ENCODE peak calls at places on chromosome 19, in four cellular contexts. D, T, G and V are unnamed samples.

GRCh38 chr19:38281820-38282566 is 17.6 kb downstream of the SPINT2 start:
- DNase-seq in D (no peak), G (no peak), T (no peak), V (no peak)

GRCh38 chr19:28594737-28595136 is 618.2 kb downstream of the UQCRFS1 start:
- DNase-seq in D (no peak), T (no peak), G (no peak), V (no peak)

GRCh38 chr19:38718747-38719543 is 25.3 kb downstream of the CAPN12 start:
- DNase-seq in T (peak), G (no peak), D (no peak), V (peak)

GRCh38 chr19:33428627-33429013 is 55.1 kb downstream of the CEBPG start:
- DNase-seq in T (no peak), D (no peak), G (no peak), V (no peak)

GRCh38 chr19:642755-643727 is 3.4 kb downstream of the FGF22 start:
- DNase-seq in D (no peak), T (no peak), G (no peak), V (no peak)

GRCh38 chr19:31316201-31316951 is 32.9 kb downstream of the TSHZ3 start:
- DNase-seq in G (no peak), T (no peak), D (no peak), V (peak)

GRCh38 chr19:18865973-18866799 is 29.8 kb downstream of the CERS1 start:
- DNase-seq in G (no peak), T (peak), D (no peak), V (peak)

GRCh38 chr19:2188708-2189385 is 25.1 kb downstream of the DOT1L start:
- DNase-seq in G (no peak), D (no peak), T (no peak), V (no peak)

GRCh38 chr19:9673912-9674668 is 810 bp downstream of the ZNF562 start:
- DNase-seq in G (no peak), T (no peak), D (peak), V (peak)

GRCh38 chr19:4115050-4115817 is 8.7 kb downstream of the MAP2K2 start:
- DNase-seq in G (no peak), T (no peak), D (no peak), V (no peak)

GRCh38 chr19:35162471-35163326 is 8.2 kb downstream of the FXYD5 start:
- DNase-seq in G (no peak), T (no peak), D (peak), V (peak)

GRCh38 chr19:2922987-2923386 is 21.8 kb downstream of the ZNF77 start:
- DNase-seq in D (no peak), T (peak), G (no peak), V (peak)

GRCh38 chr19:46618670-46619231 is 6.1 kb downstream of the PTGIR start:
- DNase-seq in D (no peak), T (peak), G (no peak), V (peak)

GRCh38 chr19:38726761-38727301 is 17.4 kb downstream of the CAPN12 start:
- DNase-seq in G (no peak), T (no peak), D (no peak), V (no peak)

GRCh38 chr19:3977242-3978143 is 6.6 kb upstream of the DAPK3 start:
- DNase-seq in D (peak), G (no peak), T (peak), V (no peak)

GRCh38 chr19:36436531-36436930 is 18.1 kb upstream of the ZFP82 start:
- DNase-seq in T (no peak), D (no peak), G (no peak), V (peak)

GRCh38 chr19:23283925-23284324 is 33.7 kb upstream of the ZNF724 start:
- DNase-seq in T (peak), D (no peak), G (no peak), V (peak)

GRCh38 chr19:30074741-30075460 is 132.9 kb downstream of the URI1 start:
- DNase-seq in T (no peak), G (no peak), D (no peak), V (no peak)

GRCh38 chr19:2033825-2034159 is 17.3 kb downstream of the MKNK2 start:
- DNase-seq in D (no peak), T (no peak), G (no peak), V (no peak)

GRCh38 chr19:2488942-2489731 is 13.2 kb downstream of the GADD45B start:
- DNase-seq in G (no peak), D (no peak), T (peak), V (peak)

GRCh38 chr19:5905072-5905778 is 553 bp downstream of the VMAC start:
- DNase-seq in T (no peak), D (no peak), G (no peak), V (no peak)

GRCh38 chr19:14580623-14581237 is 2.2 kb upstream of the CLEC17A start:
- DNase-seq in T (no peak), D (no peak), G (no peak), V (no peak)

GRCh38 chr19:14525729-14526128 is 3.7 kb upstream of the TECR start:
- DNase-seq in T (no peak), G (no peak), D (no peak), V (no peak)

GRCh38 chr19:6963937-6964336 is 57.3 kb downstream of the MBD3L2B start:
- DNase-seq in D (no peak), G (no peak), T (peak), V (no peak)

GRCh38 chr19:11020982-11021759 is 60.3 kb downstream of the SMARCA4 start:
- DNase-seq in G (no peak), T (no peak), D (no peak), V (no peak)

GRCh38 chr19:11538232-11539036 is at the start of gene CNN1:
- DNase-seq in T (no peak), G (no peak), D (no peak), V (peak)

GRCh38 chr19:33514885-33515485 is 6.6 kb downstream of the PEPD start:
- DNase-seq in D (no peak), G (no peak), T (no peak), V (no peak)

GRCh38 chr19:4694211-4694987 is 24.3 kb upstream of the MYDGF start:
- DNase-seq in D (peak), T (no peak), G (peak), V (peak)

GRCh38 chr19:38034153-38034835 is 127.3 kb downstream of the SIPA1L3 start:
- DNase-seq in D (no peak), G (no peak), T (no peak), V (peak)

DNA sequence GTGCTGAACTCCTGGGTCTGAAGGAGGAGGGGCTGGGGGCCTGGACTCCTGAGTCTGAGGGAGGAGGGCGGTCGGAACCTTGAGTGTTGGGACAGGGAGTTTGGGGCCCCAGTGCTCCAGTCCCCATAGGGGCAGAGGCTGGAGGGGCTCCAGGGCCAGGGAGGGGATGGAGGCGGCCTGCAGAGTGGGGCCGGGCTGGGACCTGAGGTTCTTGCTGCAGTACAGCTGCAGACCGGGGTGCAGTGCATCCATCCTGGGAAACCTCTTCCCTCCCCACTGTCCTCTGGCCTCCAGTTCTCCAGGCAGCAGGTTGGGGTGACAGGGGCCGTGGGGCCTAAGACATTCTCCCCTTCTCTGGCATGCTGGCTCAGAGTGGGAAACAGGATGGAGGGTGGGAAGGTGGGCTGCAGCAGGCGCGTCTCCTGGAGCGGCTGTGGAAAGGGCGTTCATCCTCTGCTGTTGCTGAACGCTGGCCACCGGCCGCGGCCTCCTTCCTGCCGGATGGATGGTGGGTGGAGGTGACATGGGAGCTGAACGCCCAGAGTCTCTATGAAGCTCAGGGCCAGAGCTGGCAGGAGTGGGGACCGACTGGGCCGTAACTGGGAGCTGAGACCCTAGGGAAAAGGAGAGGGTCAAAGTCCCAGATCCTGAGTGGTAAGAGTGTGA is 1.6 kb downstream of the BRSK1 start:
- DNase-seq in T (no peak), G (no peak), D (no peak), V (no peak)
- TF ChIP-seq CTCF in T (no peak), G (no peak), D (no peak), V (no peak)

GRCh38 chr19:49691243-49692101 is 556 bp downstream of the CPT1C start:
- DNase-seq in G (no peak), D (no peak), T (no peak), V (peak)

GRCh38 chr19:49689133-49690072 is at the start of gene ADM5:
- DNase-seq in D (no peak), T (peak), G (no peak), V (no peak)

GRCh38 chr19:49690656-49691242 is at the start of gene CPT1C:
- DNase-seq in T (peak), D (no peak), G (no peak), V (peak)

GRCh38 chr19:49688531-49689132 is 762 bp upstream of the ADM5 start:
- DNase-seq in D (no peak), G (no peak), T (no peak), V (no peak)

DNA sequence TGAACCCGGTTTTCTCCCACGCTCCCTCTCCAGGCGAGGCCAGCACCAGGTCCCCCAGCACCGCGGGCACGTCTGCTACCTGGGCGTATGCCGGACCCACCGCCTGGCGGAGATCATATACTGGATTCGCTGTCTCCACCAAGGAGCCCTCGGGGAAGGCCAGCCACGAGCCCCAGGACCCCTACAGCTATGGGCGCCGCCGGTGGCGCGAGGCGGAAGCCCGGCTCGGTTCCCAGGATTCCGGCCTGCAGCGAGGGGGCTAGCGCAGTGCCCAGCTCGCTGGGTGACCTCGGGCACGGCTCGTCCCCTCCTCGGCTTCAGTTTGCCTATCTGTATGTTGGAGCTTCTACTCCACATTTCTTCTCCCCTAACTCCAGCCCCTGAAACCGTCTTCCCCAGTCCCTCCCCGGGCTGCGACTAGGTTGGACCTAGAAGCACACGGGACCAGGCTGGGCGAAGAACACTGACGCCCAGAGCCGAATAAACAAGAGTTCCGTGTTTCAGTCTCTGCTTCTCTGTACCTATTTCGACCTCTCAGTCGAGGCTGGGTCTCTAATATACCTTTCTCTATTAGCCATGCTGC is 752 bp upstream of the CPT1C start:
- DNase-seq in T (no peak), G (no peak), D (no peak), V (no peak)
- TF ChIP-seq CTCF in T (no peak), G (no peak), D (no peak), V (no peak)

DNA sequence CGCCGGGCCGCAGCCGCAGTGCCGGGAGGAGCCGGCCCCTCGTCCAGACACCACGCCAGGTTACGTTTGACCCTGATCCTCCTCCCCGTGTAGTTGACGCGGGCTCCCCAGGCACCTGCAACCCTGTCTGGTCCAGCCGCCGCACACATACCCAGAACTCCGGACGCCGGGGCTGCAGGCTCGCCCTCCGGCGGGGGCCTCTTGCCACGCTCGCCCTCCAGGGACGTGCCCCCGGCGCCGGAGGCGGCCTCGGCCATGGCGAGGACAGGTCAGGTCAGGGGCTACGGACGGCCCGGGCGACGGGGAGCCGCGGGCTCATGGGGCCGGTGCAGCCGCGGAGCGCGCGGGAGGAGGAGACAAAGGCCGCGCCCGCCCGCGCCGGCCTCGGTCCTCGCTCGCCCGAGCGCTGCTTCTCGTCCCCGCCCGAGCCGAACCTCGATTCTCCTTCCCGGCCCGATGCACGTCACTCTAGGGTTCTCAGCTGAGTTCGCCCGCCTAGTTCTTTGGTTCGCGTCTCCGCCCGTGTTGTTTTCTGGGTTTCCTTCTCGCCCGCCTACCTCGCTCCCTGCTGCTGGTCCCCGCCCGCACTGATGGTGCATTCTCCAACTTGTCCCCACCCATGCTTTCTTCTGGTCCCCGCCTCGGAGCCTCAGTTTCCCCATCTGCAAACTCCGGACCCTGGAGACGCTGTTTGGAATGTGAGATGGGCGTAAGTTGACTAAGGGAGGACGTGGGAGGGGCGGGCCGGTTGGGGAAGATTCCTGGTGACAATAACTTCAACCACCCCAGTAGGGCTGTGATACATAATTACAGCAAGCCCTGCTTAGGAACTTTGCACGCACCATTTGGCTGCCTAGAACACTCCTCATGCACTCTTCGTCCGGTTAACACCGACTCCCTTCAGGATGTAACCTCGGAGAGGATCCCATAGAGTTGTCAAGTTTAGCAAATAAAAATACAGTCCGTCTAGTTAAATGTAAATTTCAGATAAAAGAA is at the start of gene ANO8:
- DNase-seq in G (peak), T (peak), D (no peak), V (peak)
- TF ChIP-seq CTCF in G (no peak), T (no peak), D (no peak), V (no peak)

GRCh38 chr19:58400916-58401824 is 5.7 kb downstream of the RNF225 start:
- DNase-seq in D (peak), T (peak), G (peak), V (peak)
- TF ChIP-seq CTCF in D (no peak), T (no peak), G (no peak), V (peak)